ENCODE peak calls at places on chromosomes 6 and 20, in seven cellular contexts. L is HFF-Myc, M is lung microvascular endothelial cell, Z is SK-N-SH, C is Right ventricle myocardium superior, R is NCI-H526, S is heart right ventricle. K is an unnamed sample.

GRCh38 chr6:33854572-33855030 is 50.8 kb upstream of the MLN start:
- DNase-seq in S (no peak), L (no peak), M (no peak), C (no peak), R (no peak), Z (no peak), K (no peak)

GRCh38 chr6:129280719-129281118 is 397.8 kb downstream of the LAMA2 start:
- DNase-seq in Z (no peak), C (no peak), M (no peak), S (no peak), R (no peak), L (no peak), K (no peak)

GRCh38 chr6:30399390-30400058 is 54.6 kb downstream of the RPP21 start:
- DNase-seq in S (no peak), C (no peak), L (no peak), Z (no peak), R (no peak), M (no peak), K (no peak)

GRCh38 chr6:107624541-107624940 is 134.6 kb downstream of the SOBP start:
- DNase-seq in L (no peak), M (peak; percentile 58), Z (no peak), S (no peak), C (no peak), R (no peak), K (no peak)

GRCh38 chr6:152246554-152247337 is 390.4 kb downstream of the SYNE1 start:
- DNase-seq in C (no peak), M (no peak), S (peak; percentile 42), Z (no peak), L (no peak), R (no peak), K (no peak)

GRCh38 chr6:159071843-159072769 is 27.3 kb upstream of the TAGAP start:
- DNase-seq in Z (no peak), S (no peak), M (no peak), R (no peak), L (no peak), C (no peak), K (no peak)

GRCh38 chr6:37122861-37123260 is 47.1 kb upstream of the PIM1 start:
- DNase-seq in Z (no peak), S (no peak), L (no peak), C (peak; percentile 1), R (no peak), M (no peak), K (no peak)

GRCh38 chr6:81485395-81485794 is 267.1 kb downstream of the TENT5A start:
- DNase-seq in L (no peak), M (no peak), S (no peak), C (no peak), Z (no peak), R (no peak), K (no peak)

GRCh38 chr6:166530211-166531045 is 56.0 kb downstream of the RAMACL start:
- DNase-seq in L (no peak), Z (no peak), S (no peak), M (no peak), R (no peak), C (no peak), K (no peak)

GRCh38 chr6:149867876-149868640 is 3.9 kb upstream of the LRP11 start:
- DNase-seq in L (no peak), M (no peak), S (no peak), R (no peak), C (no peak), Z (no peak), K (no peak)

GRCh38 chr6:14896475-14896874 is 349.4 kb upstream of the JARID2 start:
- DNase-seq in L (no peak), M (no peak), R (no peak), Z (no peak), S (no peak), C (no peak), K (no peak)

GRCh38 chr20:20267685-20268429 is 100.0 kb upstream of the INSM1 start:
- DNase-seq in M (no peak), S (no peak), C (peak; percentile 55), Z (no peak), R (no peak), L (no peak), K (no peak)

GRCh38 chr6:34239240-34239825 is 2.7 kb downstream of the HMGA1 start:
- DNase-seq in S (no peak), C (no peak), L (no peak), M (no peak), R (no peak), Z (no peak), K (no peak)

GRCh38 chr6:141675957-141676356 is 456.8 kb upstream of the GJE1 start:
- DNase-seq in S (no peak), R (no peak), L (no peak), C (no peak), M (peak; percentile 54), Z (no peak), K (no peak)

GRCh38 chr20:48747840-48748416 is 79.9 kb downstream of the PREX1 start:
- DNase-seq in R (no peak), Z (no peak), C (no peak), L (no peak), M (no peak), S (no peak), K (no peak)

GRCh38 chr6:157224957-157225574 is 98.3 kb downstream of the TMEM242 start:
- DNase-seq in Z (peak; percentile 58), R (no peak), S (no peak), C (no peak), L (no peak), M (no peak), K (no peak)

GRCh38 chr6:120681204-120681603 is 653.1 kb downstream of the TBC1D32 start:
- DNase-seq in M (no peak), Z (peak; percentile 7), L (no peak), R (no peak), C (no peak), S (no peak), K (no peak)

GRCh38 chr6:159169557-159170332 is 545 bp downstream of the FNDC1 start:
- DNase-seq in C (peak; percentile 55), R (no peak), M (no peak), Z (peak; percentile 47), S (no peak), L (no peak), K (no peak)

GRCh38 chr6:125363360-125364121 is 61.8 kb upstream of the HDDC2 start:
- DNase-seq in S (peak; percentile 86), L (no peak), R (no peak), M (peak; percentile 77), C (peak; percentile 82), Z (peak; percentile 39), K (peak; percentile 82)

GRCh38 chr20:45833883-45834796 is 541 bp downstream of the SNX21 start:
- DNase-seq in C (peak; percentile 84), R (peak; percentile 52), S (peak; percentile 80), Z (peak; percentile 98), L (no peak), M (peak; percentile 69), K (peak; percentile 94)

GRCh38 chr6:21587925-21588811 is 5.4 kb upstream of the SOX4 start:
- DNase-seq in S (peak; percentile 61), Z (peak; percentile 74), C (peak; percentile 72), M (peak; percentile 66), L (no peak), R (peak; percentile 93), K (peak; percentile 92)

GRCh38 chr6:134363323-134364039 is 45.6 kb upstream of the SGK1 start:
- DNase-seq in C (no peak), L (no peak), Z (no peak), M (peak; percentile 63), S (no peak), R (no peak), K (no peak)

GRCh38 chr6:47631248-47632196 is 66.9 kb upstream of the ADGRF4 start:
- DNase-seq in S (no peak), M (peak; percentile 54), C (no peak), L (peak; percentile 33), R (peak; percentile 54), Z (peak; percentile 19), K (no peak)

GRCh38 chr6:44867561-44868334 is 460.4 kb upstream of the RUNX2 start:
- DNase-seq in R (no peak), Z (no peak), L (no peak), C (no peak), M (no peak), S (no peak), K (no peak)

GRCh38 chr6:81696505-81696904 is 56.0 kb downstream of the TENT5A start:
- DNase-seq in Z (no peak), S (no peak), C (no peak), M (peak; percentile 23), R (peak; percentile 68), L (no peak), K (no peak)

GRCh38 chr20:17568972-17569471 is 853 bp upstream of the DSTN start:
- DNase-seq in L (peak; percentile 90), Z (peak; percentile 81), M (peak; percentile 98), R (peak; percentile 59), S (peak; percentile 92), C (peak; percentile 89), K (peak; percentile 93)

GRCh38 chr20:2285193-2285592 is 10.6 kb upstream of the TGM3 start:
- DNase-seq in L (no peak), S (no peak), C (no peak), R (no peak), M (peak; percentile 46), Z (no peak), K (no peak)

GRCh38 chr20:57568088-57568896 is 7.4 kb downstream of the PCK1 start:
- DNase-seq in C (no peak), Z (no peak), S (no peak), R (no peak), M (no peak), L (no peak), K (no peak)

GRCh38 chr6:166683477-166683876 is 56.4 kb upstream of the RPS6KA2 start:
- DNase-seq in L (no peak), S (no peak), Z (no peak), R (no peak), C (no peak), M (peak; percentile 64), K (no peak)

GRCh38 chr6:34132486-34133185 is 13.3 kb downstream of the GRM4 start:
- DNase-seq in M (peak; percentile 38), C (no peak), Z (no peak), L (peak; percentile 7), R (peak; percentile 86), S (no peak), K (no peak)

GRCh38 chr20:37596890-37597539 is 69.3 kb upstream of the BLCAP start:
- DNase-seq in R (peak; percentile 82), Z (no peak), L (no peak), S (no peak), C (no peak), M (no peak), K (no peak)

GRCh38 chr20:24650091-24650490 is 180.7 kb downstream of the SYNDIG1 start:
- DNase-seq in C (no peak), R (peak; percentile 91), L (no peak), Z (no peak), S (no peak), M (no peak), K (no peak)

GRCh38 chr6:159646136-159646535 is 46.9 kb downstream of the SOD2 start:
- DNase-seq in M (no peak), R (no peak), L (no peak), Z (no peak), S (no peak), C (no peak), K (no peak)